ENCODE peak calls at places on chromosomes 1 and 21, in ten cellular contexts. Q is spleen, D is ovary, K is lower leg skin, O is NB4, V is HCT116, L is body of pancreas, M is gastrocnemius medialis, F is H54, X is GM12891. Y is an unnamed sample.

GRCh38 chr1:8396912-8397406 is 79.0 kb downstream of the SLC45A1 start:
- DNase-seq in Q (no peak), D (no peak), K (peak; percentile 71), O (no peak), V (no peak), L (no peak), M (peak; percentile 88), F (peak; percentile 24), X (no peak), Y (no peak)

GRCh38 chr1:204746838-204747442 is 61.4 kb upstream of the LRRN2 start:
- DNase-seq in Q (no peak), D (no peak), K (peak; percentile 35), O (peak; percentile 45), V (peak; percentile 53), L (peak; percentile 56), M (no peak), F (peak; percentile 24), X (peak; percentile 25), Y (no peak)

GRCh38 chr21:36929622-36930021 is 36.8 kb downstream of the HLCS start:
- DNase-seq in Q (no peak), D (no peak), K (no peak), O (no peak), V (no peak), L (peak; percentile 67), M (no peak), F (no peak), X (no peak), Y (no peak)

GRCh38 chr1:230199034-230199433 is 132.0 kb downstream of the GALNT2 start:
- DNase-seq in Q (no peak), D (no peak), K (no peak), O (no peak), V (no peak), L (no peak), M (no peak), F (no peak), X (no peak), Y (no peak)

GRCh38 chr1:70360321-70360720 is 5.8 kb upstream of the ANKRD13C start:
- DNase-seq in Q (no peak), D (no peak), K (no peak), O (no peak), V (no peak), L (no peak), M (no peak), F (no peak), X (no peak), Y (no peak)

GRCh38 chr21:45506241-45506817 is 35.9 kb downstream of the SLC19A1 start:
- DNase-seq in Q (peak; percentile 65), D (peak; percentile 32), K (no peak), O (no peak), V (no peak), L (no peak), M (no peak), F (no peak), X (no peak), Y (no peak)

GRCh38 chr1:91582431-91582921 is 81.8 kb downstream of the CDC7 start:
- DNase-seq in Q (no peak), D (no peak), K (peak; percentile 63), O (peak; percentile 21), V (no peak), L (no peak), M (peak; percentile 42), F (peak; percentile 48), X (no peak), Y (no peak)

GRCh38 chr1:46285730-46286477 is 17.5 kb downstream of the LRRC41 start:
- DNase-seq in Q (no peak), D (no peak), K (no peak), O (peak; percentile 54), V (no peak), L (no peak), M (peak; percentile 94), F (no peak), X (no peak), Y (no peak)

GRCh38 chr1:199170711-199171110 is 531.9 kb downstream of the PTPRC start:
- DNase-seq in Q (no peak), D (no peak), K (no peak), O (no peak), V (no peak), L (no peak), M (no peak), F (no peak), X (no peak), Y (no peak)

GRCh38 chr1:198776602-198777029 is 137.8 kb downstream of the PTPRC start:
- DNase-seq in Q (peak; percentile 85), D (no peak), K (peak; percentile 68), O (peak; percentile 96), V (no peak), L (no peak), M (peak; percentile 40), F (peak; percentile 31), X (no peak), Y (no peak)

GRCh38 chr21:29678616-29679015 is 261.2 kb downstream of the GRIK1 start:
- DNase-seq in Q (no peak), D (no peak), K (no peak), O (no peak), V (no peak), L (no peak), M (no peak), F (no peak), X (no peak), Y (no peak)

GRCh38 chr1:178055093-178055492 is 38.8 kb upstream of the RASAL2 start:
- DNase-seq in Q (no peak), D (no peak), K (no peak), O (peak; percentile 83), V (no peak), L (no peak), M (peak; percentile 26), F (no peak), X (no peak), Y (no peak)

GRCh38 chr1:25033828-25034451 is 103.9 kb upstream of the RUNX3 start:
- DNase-seq in Q (peak; percentile 93), D (no peak), K (peak; percentile 28), O (peak; percentile 100), V (no peak), L (no peak), M (peak; percentile 22), F (no peak), X (no peak), Y (peak; percentile 52)

GRCh38 chr1:7095343-7095964 is 310.2 kb downstream of the CAMTA1 start:
- DNase-seq in Q (no peak), D (no peak), K (no peak), O (no peak), V (no peak), L (no peak), M (no peak), F (no peak), X (no peak), Y (no peak)

GRCh38 chr21:31151682-31152081 is 113.4 kb upstream of the KRTAP19-8 start:
- DNase-seq in Q (no peak), D (no peak), K (no peak), O (peak; percentile 7), V (no peak), L (no peak), M (no peak), F (no peak), X (no peak), Y (no peak)

GRCh38 chr1:85220756-85221166 is 19.9 kb upstream of the SYDE2 start:
- DNase-seq in Q (no peak), D (no peak), K (no peak), O (no peak), V (no peak), L (no peak), M (no peak), F (no peak), X (no peak), Y (no peak)

GRCh38 chr1:247841796-247842195 is at the start of gene OR11L1:
- DNase-seq in Q (no peak), D (no peak), K (no peak), O (no peak), V (no peak), L (no peak), M (no peak), F (no peak), X (no peak), Y (no peak)

GRCh38 chr1:54223441-54224202 is 23.7 kb downstream of the MRPL37 start:
- DNase-seq in Q (peak; percentile 61), D (no peak), K (no peak), O (no peak), V (no peak), L (no peak), M (no peak), F (no peak), X (no peak), Y (no peak)

GRCh38 chr1:180503274-180503862 is 991 bp upstream of the ACBD6 start:
- DNase-seq in Q (no peak), D (no peak), K (no peak), O (peak; percentile 64), V (no peak), L (no peak), M (no peak), F (no peak), X (no peak), Y (no peak)
- TF ChIP-seq POLR2A in Q (no peak), D (no peak), K (no peak), O (no peak), V (no peak), L (no peak), M (no peak), F (no peak), X (no peak), Y (no peak)

GRCh38 chr1:151012684-151013471 is 4.6 kb downstream of the PRUNE1 start:
- DNase-seq in Q (no peak), D (no peak), K (no peak), O (no peak), V (no peak), L (no peak), M (no peak), F (no peak), X (no peak), Y (no peak)
- TF ChIP-seq POLR2A in Q (no peak), D (no peak), K (no peak), O (no peak), V (no peak), L (no peak), M (no peak), F (no peak), X (no peak), Y (no peak)

GRCh38 chr1:173715538-173715844 is 710 bp downstream of the KLHL20 start:
- DNase-seq in Q (no peak), D (no peak), K (no peak), O (no peak), V (no peak), L (no peak), M (no peak), F (no peak), X (no peak), Y (no peak)

GRCh38 chr1:173717238-173717637 is 2.5 kb downstream of the KLHL20 start:
- DNase-seq in Q (no peak), D (no peak), K (no peak), O (no peak), V (no peak), L (no peak), M (no peak), F (no peak), X (no peak), Y (no peak)

GRCh38 chr1:173714441-173714758 is 381 bp upstream of the KLHL20 start:
- DNase-seq in Q (no peak), D (no peak), K (no peak), O (no peak), V (no peak), L (no peak), M (no peak), F (no peak), X (no peak), Y (no peak)

GRCh38 chr1:173714759-173715537 is at the start of gene KLHL20:
- DNase-seq in Q (peak; percentile 93), D (peak; percentile 80), K (peak; percentile 73), O (peak; percentile 92), V (peak; percentile 89), L (peak; percentile 84), M (peak; percentile 75), F (peak; percentile 65), X (peak; percentile 56), Y (peak; percentile 54)
- TF ChIP-seq POLR2A in Q (peak; percentile 67), D (peak; percentile 30), K (no peak), O (peak; percentile 77), V (peak; percentile 76), L (peak; percentile 89), M (peak; percentile 61), F (peak; percentile 95), X (peak; percentile 87), Y (peak; percentile 95)

GRCh38 chr1:119488216-119488615 is 18.8 kb upstream of the HSD3B1 start:
- DNase-seq in Q (no peak), D (no peak), K (no peak), O (no peak), V (no peak), L (no peak), M (no peak), F (no peak), X (no peak), Y (no peak)
- TF ChIP-seq POLR2A in Q (no peak), D (no peak), K (no peak), O (no peak), V (no peak), L (no peak), M (no peak), F (no peak), X (no peak), Y (no peak)

Y was measured in GM12892.